ENCODE peak calls at places on chromosome 1, in eight cellular contexts. X is thoracic aorta, P is GM12865, Q is tibial nerve, K is A549, F is colonic mucosa, N is uterus, S is fibroblast of lung. A is an unnamed sample.

GRCh38 chr1:171185064-171185463 is at the start of gene FMO2:
- DNase-seq in P (no peak), N (peak; percentile 21), F (no peak), X (no peak), K (no peak), Q (peak; percentile 27), S (peak; percentile 73), A (peak; percentile 76)

GRCh38 chr1:167797005-167797404 is 75.2 kb downstream of the MPZL1 start:
- DNase-seq in P (no peak), F (no peak), K (peak; percentile 58), Q (peak; percentile 81), X (peak; percentile 71), N (peak; percentile 82), S (peak; percentile 99), A (peak; percentile 99)

GRCh38 chr1:41574842-41575241 is 90.4 kb upstream of the EDN2 start:
- DNase-seq in X (no peak), N (no peak), P (peak; percentile 9), S (no peak), K (no peak), Q (no peak), F (no peak), A (no peak)

GRCh38 chr1:53486395-53487026 is 27.3 kb downstream of the DMRTB1 start:
- DNase-seq in P (no peak), X (no peak), S (no peak), N (no peak), Q (no peak), K (no peak), F (no peak), A (no peak)

GRCh38 chr1:55747285-55747890 is 532.2 kb upstream of the USP24 start:
- DNase-seq in Q (no peak), X (no peak), S (peak; percentile 56), F (no peak), P (no peak), K (no peak), N (peak; percentile 47), A (peak; percentile 32)

GRCh38 chr1:2983319-2983705 is 38.0 kb upstream of the ACTRT2 start:
- DNase-seq in X (no peak), N (no peak), K (no peak), F (no peak), P (no peak), S (no peak), Q (no peak), A (no peak)

GRCh38 chr1:167905671-167906070 is 8.3 kb downstream of the ADCY10 start:
- DNase-seq in Q (no peak), F (no peak), X (no peak), P (no peak), K (no peak), N (no peak), S (peak; percentile 18), A (peak; percentile 49)

GRCh38 chr1:172719694-172720138 is 60.8 kb downstream of the FASLG start:
- DNase-seq in X (no peak), Q (peak; percentile 24), N (no peak), S (peak; percentile 72), P (peak; percentile 58), F (no peak), K (peak; percentile 54), A (peak; percentile 78)

GRCh38 chr1:51564124-51564523 is 45.1 kb upstream of the EPS15 start:
- DNase-seq in X (no peak), K (peak; percentile 15), P (peak; percentile 64), N (no peak), S (peak; percentile 29), Q (no peak), F (no peak), A (peak; percentile 74)

GRCh38 chr1:112743174-112744018 is 28.3 kb upstream of the PPM1J start:
- DNase-seq in F (no peak), N (no peak), K (no peak), P (no peak), X (no peak), S (no peak), Q (no peak), A (no peak)

GRCh38 chr1:112748396-112748795 is 33.3 kb upstream of the PPM1J start:
- DNase-seq in K (no peak), P (no peak), Q (no peak), F (no peak), X (no peak), S (no peak), N (no peak), A (no peak)

DNA sequence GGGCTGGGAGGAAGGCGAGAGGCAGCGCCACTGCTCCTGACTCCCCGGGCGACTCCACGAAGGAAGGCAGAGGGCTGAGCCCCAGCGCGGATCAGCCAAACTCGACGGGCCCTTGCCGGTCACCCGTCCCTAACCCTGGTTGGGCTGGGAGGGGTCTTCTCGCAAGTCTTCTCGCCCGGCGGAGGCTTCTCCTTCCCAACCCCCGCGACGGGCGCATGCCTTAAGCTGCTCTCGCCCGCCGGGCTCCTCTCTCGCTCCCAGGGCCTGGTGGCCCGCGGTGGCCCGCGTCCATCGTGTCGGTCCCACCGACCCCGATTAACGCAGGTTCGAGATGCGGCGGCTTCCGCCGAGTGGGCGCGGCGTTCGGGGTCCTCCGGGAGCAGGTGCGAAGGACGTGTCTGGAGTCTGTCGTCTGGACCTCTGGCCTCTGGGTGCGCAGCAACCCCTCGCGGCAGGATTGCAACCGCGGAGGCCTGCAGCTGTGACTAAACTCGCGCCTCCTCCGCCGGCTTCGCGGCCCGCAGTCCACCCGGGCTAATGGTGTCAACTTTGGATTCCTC is 29.0 kb upstream of the PPM1J start:
- DNase-seq in F (no peak), X (no peak), P (no peak), K (no peak), Q (no peak), S (peak; percentile 50), N (peak; percentile 26), A (peak; percentile 58)
- H3K4me3 ChIP-seq in F (peak overlapping the region; percentile 19), X (peak overlapping the region; percentile 61), P (no peak overlapping the region), K (no peak overlapping the region), Q (no peak overlapping the region), S (peak overlapping the region; percentile 13), N (no peak overlapping the region), A (peak overlapping the region; percentile 29)

GRCh38 chr1:119447344-119447743 is 32.4 kb downstream of the HSD3B2 start:
- DNase-seq in S (no peak), Q (no peak), X (no peak), N (no peak), F (no peak), K (no peak), P (no peak), A (no peak)

GRCh38 chr1:119452085-119452484 is 37.1 kb downstream of the HSD3B2 start:
- DNase-seq in P (no peak), K (no peak), X (no peak), N (no peak), Q (no peak), F (no peak), S (no peak), A (no peak)

GRCh38 chr1:119451158-119451557 is 36.2 kb downstream of the HSD3B2 start:
- DNase-seq in K (no peak), N (no peak), Q (no peak), X (no peak), P (no peak), F (no peak), S (no peak), A (no peak)

GRCh38 chr1:119448112-119448511 is 33.2 kb downstream of the HSD3B2 start:
- DNase-seq in X (no peak), F (no peak), N (no peak), S (no peak), P (peak; percentile 1), K (no peak), Q (no peak), A (no peak)

GRCh38 chr1:119449964-119450363 is 35.0 kb downstream of the HSD3B2 start:
- DNase-seq in K (no peak), Q (no peak), P (peak; percentile 8), F (no peak), X (no peak), S (no peak), N (no peak), A (no peak)
- TF ChIP-seq CTCF in K (no peak), Q (no peak), P (no peak), F (no peak), X (no peak), S (no peak), N (no peak), A (no peak)

DNA sequence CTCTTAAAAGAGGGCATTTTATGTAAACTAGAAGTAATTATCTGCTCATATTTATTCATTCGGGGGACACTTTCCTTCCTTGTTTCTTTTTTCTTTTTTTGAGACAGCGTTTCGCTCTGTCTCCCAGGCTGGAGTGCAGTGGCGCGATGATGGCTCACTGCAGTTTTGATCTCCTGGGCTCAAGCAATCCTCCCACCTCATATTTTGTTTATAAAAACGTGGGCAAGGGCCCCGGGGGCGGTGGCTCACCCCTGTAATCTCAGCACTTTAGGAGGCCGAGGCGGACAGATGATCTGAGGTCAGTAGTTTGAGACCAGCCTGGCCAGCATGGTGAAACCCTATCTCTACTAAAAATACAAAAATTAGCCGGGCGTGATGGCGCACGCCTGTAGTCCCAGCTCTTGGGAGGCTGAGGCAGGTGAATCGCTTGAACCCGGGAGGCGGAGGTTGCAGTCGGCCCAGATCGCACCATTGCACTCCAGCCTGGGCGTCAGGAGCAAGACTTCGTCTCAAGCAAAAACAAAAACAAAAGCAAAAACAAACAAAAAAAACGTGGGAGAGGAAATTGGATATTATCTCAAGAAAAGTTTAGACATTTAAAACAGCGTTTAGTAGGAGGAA is 926 bp upstream of the DFFA start:
- DNase-seq in X (no peak), S (no peak), P (peak; percentile 36), Q (no peak), K (no peak), F (no peak), N (no peak), A (no peak)
- H3K4me3 ChIP-seq in X (peak overlapping the region; percentile 87), S (no peak overlapping the region), P (peak overlapping the region; percentile 63), Q (no peak overlapping the region), K (peak overlapping the region; percentile 59), F (no peak overlapping the region), N (peak overlapping the region; percentile 62), A (no peak overlapping the region)

DNA sequence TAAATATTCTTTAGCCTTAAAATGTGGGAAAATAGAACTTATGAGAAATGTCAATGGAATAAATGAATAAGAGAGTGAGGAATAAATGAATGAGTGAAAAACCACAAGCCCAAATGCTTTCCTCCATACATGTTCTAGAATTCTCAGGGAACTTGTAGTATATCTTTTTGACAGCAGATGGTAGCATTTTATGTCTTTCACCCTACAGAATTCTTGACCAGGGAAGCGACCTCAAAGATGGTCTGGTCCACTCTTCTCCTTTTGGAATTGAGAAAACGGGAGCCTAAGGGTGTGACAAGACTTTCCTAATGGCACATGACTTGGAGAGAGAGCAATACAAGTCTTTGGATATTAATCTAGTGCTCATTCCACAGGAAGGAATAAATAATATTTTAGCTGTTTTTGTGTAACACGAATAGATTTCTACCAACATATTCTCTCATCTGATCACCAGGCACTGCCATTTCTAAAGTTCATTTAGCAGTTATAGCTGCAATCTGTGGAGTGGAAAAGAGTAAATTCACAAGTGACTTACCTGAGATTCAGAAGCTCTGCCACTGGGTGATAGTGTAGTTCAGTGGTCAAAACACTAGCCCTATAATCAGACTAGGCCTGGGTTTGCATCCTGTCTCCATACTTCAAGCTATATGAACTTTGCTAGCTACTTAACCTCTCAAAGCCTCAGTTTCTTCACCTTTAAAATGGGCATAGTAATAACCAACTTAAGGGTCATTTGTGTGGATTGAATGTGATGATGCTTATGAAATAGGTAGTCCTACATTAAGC is 15.0 kb upstream of the F5 start:
- DNase-seq in N (no peak), X (no peak), K (peak; percentile 29), Q (no peak), F (no peak), S (peak; percentile 28), P (peak; percentile 54), A (peak; percentile 70)
- TF ChIP-seq CTCF in N (no peak), X (peak; percentile 15), K (peak; percentile 59), Q (peak; percentile 67), F (peak; percentile 28), S (peak; percentile 15), P (peak; percentile 26), A (peak; percentile 55)